ENCODE peak calls at places on chromosomes 12 and 14, in nine cellular contexts. V is PC-3, R is neural progenitor cell, Y is MM.1S, F is hepatocyte, L is GM23248, M is HCT116, Q is SK-N-SH, A is GM23338. J is an unnamed sample.

GRCh38 chr12:110373025-110373876 is 30.3 kb downstream of the ANAPC7 start:
- DNase-seq in V (no peak), R (no peak), Y (no peak), F (no peak), L (no peak), M (no peak), Q (no peak), A (no peak), J (peak; percentile 56)

GRCh38 chr12:31849090-31849687 is 110.0 kb upstream of the RESF1 start:
- DNase-seq in V (peak; percentile 47), R (peak; percentile 40), Y (no peak), F (no peak), L (no peak), M (peak; percentile 54), Q (no peak), A (peak; percentile 66), J (peak; percentile 85)

GRCh38 chr14:104264495-104265265 is 126.3 kb downstream of the KIF26A start:
- DNase-seq in V (no peak), R (no peak), Y (no peak), F (no peak), L (no peak), M (no peak), Q (no peak), A (no peak), J (no peak)

GRCh38 chr12:26701604-26702215 is 131.3 kb downstream of the ITPR2 start:
- DNase-seq in V (peak; percentile 80), R (peak; percentile 71), Y (peak; percentile 35), F (peak; percentile 55), L (peak; percentile 64), M (peak; percentile 28), Q (peak; percentile 19), A (peak; percentile 74), J (peak; percentile 54)

GRCh38 chr12:90086281-90086680 is 377.6 kb upstream of the ATP2B1 start:
- DNase-seq in V (peak; percentile 45), R (no peak), Y (no peak), F (no peak), L (peak; percentile 71), M (no peak), Q (no peak), A (no peak), J (no peak)

GRCh38 chr12:46562625-46563228 is 190.2 kb upstream of the SLC38A2 start:
- DNase-seq in V (peak; percentile 95), R (no peak), Y (no peak), F (no peak), L (peak; percentile 92), M (no peak), Q (no peak), A (no peak), J (no peak)

GRCh38 chr12:4881665-4882064 is 28.0 kb upstream of the KCNA1 start:
- DNase-seq in V (no peak), R (no peak), Y (no peak), F (no peak), L (no peak), M (no peak), Q (no peak), A (no peak), J (no peak)

GRCh38 chr12:83389237-83389996 is 702.7 kb downstream of the TMTC2 start:
- DNase-seq in V (peak; percentile 41), R (peak; percentile 64), Y (peak; percentile 9), F (peak; percentile 56), L (no peak), M (peak; percentile 18), Q (no peak), A (peak; percentile 80), J (no peak)

GRCh38 chr12:76859621-76860020 is 19.2 kb downstream of the CSRP2 start:
- DNase-seq in V (no peak), R (no peak), Y (no peak), F (no peak), L (no peak), M (no peak), Q (no peak), A (no peak), J (no peak)

GRCh38 chr14:25607095-25607657 is 557.2 kb upstream of the STXBP6 start:
- DNase-seq in V (no peak), R (peak; percentile 18), Y (no peak), F (no peak), L (no peak), M (no peak), Q (no peak), A (peak; percentile 45), J (no peak)
- TF ChIP-seq EZH2phosphoT487 in V (no peak), R (no peak), Y (no peak), F (no peak), L (no peak), M (no peak), Q (no peak), A (no peak), J (no peak)

DNA sequence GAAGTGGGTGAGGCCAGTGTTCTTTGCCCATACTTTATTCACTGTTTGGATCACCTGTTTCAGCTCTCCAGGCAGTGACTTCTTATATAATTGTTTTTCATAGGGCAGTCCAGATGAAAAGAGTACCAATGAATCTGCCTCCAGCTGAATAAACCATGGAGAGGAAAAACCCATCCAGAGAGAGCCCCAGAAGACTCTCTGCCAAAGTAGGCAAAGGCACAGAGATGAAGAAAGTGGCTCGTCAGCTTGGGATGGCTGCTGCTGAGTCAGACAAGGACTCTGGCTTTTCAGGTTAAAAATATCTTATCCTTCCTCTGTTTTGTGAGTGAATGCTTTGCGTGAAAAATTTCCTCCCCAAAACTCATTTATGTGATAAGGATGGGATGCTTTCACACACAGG is 7.5 kb downstream of the CIPC start:
- DNase-seq in V (no peak), R (no peak), Y (no peak), F (no peak), L (no peak), M (no peak), Q (no peak), A (no peak), J (no peak)
- H3K4me3 ChIP-seq in V (no peak overlapping the region), R (peak overlapping the region; percentile 23), Y (no peak overlapping the region), F (no peak overlapping the region), L (no peak overlapping the region), M (no peak overlapping the region), Q (no peak overlapping the region), A (no peak overlapping the region), J (no peak overlapping the region)

GRCh38 chr12:50397122-50397650 is 777 bp upstream of the FAM186A start:
- DNase-seq in V (no peak), R (no peak), Y (no peak), F (no peak), L (peak; percentile 62), M (no peak), Q (no peak), A (no peak), J (no peak)
- TF ChIP-seq EZH2phosphoT487 in V (no peak), R (no peak), Y (no peak), F (no peak), L (no peak), M (no peak), Q (no peak), A (no peak), J (no peak)

GRCh38 chr14:22487941-22488340 is 101.1 kb downstream of the DAD1 start:
- DNase-seq in V (no peak), R (no peak), Y (no peak), F (no peak), L (no peak), M (no peak), Q (peak; percentile 57), A (no peak), J (no peak)
- H3K4me3 ChIP-seq in V (no peak overlapping the region), R (no peak overlapping the region), Y (no peak overlapping the region), F (no peak overlapping the region), L (no peak overlapping the region), M (no peak overlapping the region), Q (no peak overlapping the region), A (no peak overlapping the region), J (no peak overlapping the region)

GRCh38 chr12:94070520-94070919 is 77.9 kb upstream of the PLXNC1 start:
- DNase-seq in V (no peak), R (no peak), Y (no peak), F (peak; percentile 27), L (no peak), M (no peak), Q (no peak), A (no peak), J (no peak)
- TF ChIP-seq EZH2phosphoT487 in V (no peak), R (no peak), Y (no peak), F (no peak), L (no peak), M (no peak), Q (no peak), A (no peak), J (no peak)

DNA sequence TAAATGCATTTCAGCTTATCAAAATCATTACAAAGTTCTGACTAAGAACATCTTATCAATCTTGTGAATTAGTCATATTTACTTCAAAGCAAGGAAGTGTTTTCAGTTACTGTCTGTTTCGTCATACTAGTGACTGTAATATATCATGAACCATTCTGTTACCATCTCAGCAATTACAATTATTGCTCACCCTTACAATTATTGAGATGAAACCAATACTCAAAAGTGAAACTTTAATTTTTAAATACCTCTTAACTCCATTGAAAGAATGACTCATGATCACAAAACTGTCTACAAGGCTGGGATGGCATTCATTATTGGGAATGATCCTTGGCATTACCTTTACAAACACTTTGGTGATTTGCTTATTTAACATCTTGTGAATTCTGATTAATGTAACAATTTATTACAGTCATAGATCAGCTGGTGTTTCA is 90.3 kb downstream of the RPS6KA5 start:
- DNase-seq in V (peak; percentile 12), R (no peak), Y (no peak), F (no peak), L (no peak), M (peak; percentile 95), Q (no peak), A (no peak), J (no peak)
- H3K4me3 ChIP-seq in V (no peak overlapping the region), R (no peak overlapping the region), Y (no peak overlapping the region), F (no peak overlapping the region), L (no peak overlapping the region), M (peak overlapping the region; percentile 15), Q (no peak overlapping the region), A (no peak overlapping the region), J (no peak overlapping the region)

GRCh38 chr14:51304956-51305355 is 64.9 kb downstream of the TMX1 start:
- DNase-seq in V (peak; percentile 95), R (no peak), Y (no peak), F (peak; percentile 61), L (peak; percentile 97), M (no peak), Q (no peak), A (no peak), J (no peak)
- TF ChIP-seq EZH2phosphoT487 in V (no peak), R (no peak), Y (no peak), F (no peak), L (no peak), M (no peak), Q (no peak), A (no peak), J (no peak)